ENCODE peak calls at places on chromosome 4, in nine cellular contexts. O, D, X, R, J, G, A, H and B are unnamed samples.

GRCh38 chr4:158523990-158524545 is 2.4 kb downstream of the RXFP1 start:
- DNase-seq in O (no peak), D (no peak), X (no peak), R (no peak), J (no peak), G (no peak), A (no peak), H (no peak), B (no peak)

GRCh38 chr4:38424171-38424871 is 239.7 kb upstream of the KLF3 start:
- DNase-seq in O (no peak), D (no peak), X (no peak), R (no peak), J (peak), G (no peak), A (no peak), H (no peak), B (peak)

GRCh38 chr4:125388653-125389052 is 73.9 kb downstream of the FAT4 start:
- DNase-seq in O (no peak), D (peak), X (peak), R (peak), J (no peak), G (peak), A (no peak), H (no peak), B (no peak)

GRCh38 chr4:146333187-146333894 is 119.0 kb downstream of the REELD1 start:
- DNase-seq in O (no peak), D (peak), X (peak), R (peak), J (no peak), G (peak), A (peak), H (peak), B (no peak)

GRCh38 chr4:137755033-137755471 is 222.8 kb upstream of the PCDH18 start:
- DNase-seq in O (no peak), D (peak), X (peak), R (peak), J (no peak), G (peak), A (no peak), H (no peak), B (no peak)

GRCh38 chr4:14726441-14727405 is 275.6 kb upstream of the CPEB2 start:
- DNase-seq in O (no peak), D (peak), X (peak), R (peak), J (no peak), G (peak), A (no peak), H (no peak), B (no peak)

GRCh38 chr4:6105311-6105911 is 87.2 kb upstream of the C4orf50 start:
- DNase-seq in O (peak), D (no peak), X (no peak), R (no peak), J (peak), G (no peak), A (no peak), H (no peak), B (no peak)

GRCh38 chr4:184472540-184473264 is 1.6 kb downstream of the IRF2 start:
- DNase-seq in O (peak), D (peak), X (peak), R (peak), J (peak), G (peak), A (peak), H (no peak), B (peak)

GRCh38 chr4:14196141-14196540 is 568.6 kb upstream of the BOD1L1 start:
- DNase-seq in O (peak), D (peak), X (peak), R (peak), J (peak), G (peak), A (no peak), H (no peak), B (peak)

GRCh38 chr4:3168029-3168428 is 80.9 kb upstream of the MSANTD1 start:
- DNase-seq in O (no peak), D (peak), X (peak), R (peak), J (no peak), G (peak), A (no peak), H (peak), B (no peak)

GRCh38 chr4:10079951-10080873 is 36.4 kb downstream of the WDR1 start:
- DNase-seq in O (no peak), D (no peak), X (no peak), R (no peak), J (peak), G (no peak), A (no peak), H (no peak), B (no peak)

GRCh38 chr4:79684516-79684915 is 276.5 kb upstream of the GK2 start:
- DNase-seq in O (no peak), D (no peak), X (no peak), R (no peak), J (no peak), G (no peak), A (no peak), H (no peak), B (no peak)

GRCh38 chr4:118968006-118968405 is 79.4 kb downstream of the SYNPO2 start:
- DNase-seq in O (peak), D (peak), X (peak), R (peak), J (peak), G (peak), A (peak), H (peak), B (no peak)

GRCh38 chr4:159899596-159899995 is 796.7 kb downstream of the RAPGEF2 start:
- DNase-seq in O (no peak), D (no peak), X (no peak), R (no peak), J (no peak), G (no peak), A (no peak), H (no peak), B (no peak)

GRCh38 chr4:150389896-150390530 is 191.9 kb upstream of the MAB21L2 start:
- DNase-seq in O (no peak), D (peak), X (peak), R (peak), J (no peak), G (peak), A (no peak), H (no peak), B (no peak)

GRCh38 chr4:76028242-76028859 is 5.1 kb upstream of the CXCL10 start:
- DNase-seq in O (no peak), D (peak), X (peak), R (peak), J (no peak), G (peak), A (no peak), H (no peak), B (no peak)

GRCh38 chr4:89754531-89754930 is 82.4 kb downstream of the SNCA start:
- DNase-seq in O (no peak), D (no peak), X (peak), R (peak), J (no peak), G (peak), A (no peak), H (no peak), B (no peak)

GRCh38 chr4:56082809-56083208 is 134.1 kb downstream of the CEP135 start:
- DNase-seq in O (no peak), D (no peak), X (no peak), R (no peak), J (no peak), G (no peak), A (no peak), H (no peak), B (no peak)

GRCh38 chr4:26717332-26717731 is 133.4 kb downstream of the TBC1D19 start:
- DNase-seq in O (no peak), D (peak), X (peak), R (peak), J (no peak), G (peak), A (no peak), H (no peak), B (no peak)

GRCh38 chr4:126372634-126373033 is 1057.9 kb downstream of the FAT4 start:
- DNase-seq in O (no peak), D (no peak), X (no peak), R (no peak), J (no peak), G (no peak), A (no peak), H (no peak), B (no peak)

GRCh38 chr4:102343964-102344519 is 1.2 kb downstream of the SLC39A8 start:
- DNase-seq in O (no peak), D (peak), X (no peak), R (no peak), J (no peak), G (no peak), A (peak), H (peak), B (no peak)

GRCh38 chr4:150136481-150136880 is 58.2 kb downstream of the DCLK2 start:
- DNase-seq in O (no peak), D (peak), X (peak), R (peak), J (no peak), G (peak), A (no peak), H (no peak), B (no peak)

GRCh38 chr4:153485860-153486259 is 19.7 kb downstream of the TMEM131L start:
- DNase-seq in O (no peak), D (no peak), X (no peak), R (no peak), J (no peak), G (no peak), A (no peak), H (no peak), B (no peak)

GRCh38 chr4:16608123-16608522 is 290.3 kb downstream of the LDB2 start:
- DNase-seq in O (no peak), D (peak), X (no peak), R (peak), J (no peak), G (no peak), A (no peak), H (no peak), B (no peak)

GRCh38 chr4:108851346-108851745 is 88.5 kb upstream of the ETNPPL start:
- DNase-seq in O (no peak), D (peak), X (peak), R (peak), J (no peak), G (no peak), A (no peak), H (no peak), B (no peak)

GRCh38 chr4:186161138-186161537 is 30.2 kb upstream of the CYP4V2 start:
- DNase-seq in O (no peak), D (no peak), X (no peak), R (no peak), J (no peak), G (no peak), A (no peak), H (peak), B (no peak)

GRCh38 chr4:138162259-138162658 is 79.9 kb downstream of the SLC7A11 start:
- DNase-seq in O (no peak), D (no peak), X (no peak), R (no peak), J (no peak), G (no peak), A (no peak), H (no peak), B (no peak)

GRCh38 chr4:111849726-111850284 is 295.4 kb upstream of the FAM241A start:
- DNase-seq in O (no peak), D (no peak), X (no peak), R (peak), J (no peak), G (peak), A (no peak), H (no peak), B (no peak)

GRCh38 chr4:111855308-111855707 is 289.9 kb upstream of the FAM241A start:
- DNase-seq in O (no peak), D (no peak), X (no peak), R (no peak), J (no peak), G (no peak), A (no peak), H (no peak), B (no peak)

GRCh38 chr4:111854494-111855087 is 290.7 kb upstream of the FAM241A start:
- DNase-seq in O (no peak), D (peak), X (peak), R (peak), J (no peak), G (peak), A (no peak), H (no peak), B (peak)
- TF ChIP-seq CTCF in O (peak), D (peak), X (peak), R (peak), J (peak), G (peak), A (peak), H (peak), B (peak)

GRCh38 chr4:7850489-7850888 is 89.2 kb downstream of the AFAP1 start:
- DNase-seq in O (no peak), D (no peak), X (no peak), R (no peak), J (peak), G (no peak), A (no peak), H (no peak), B (no peak)
- TF ChIP-seq CTCF in O (peak), D (no peak), X (no peak), R (no peak), J (peak), G (no peak), A (no peak), H (no peak), B (no peak)

GRCh38 chr4:123114084-123114914 is 191.9 kb upstream of the NUDT6 start:
- DNase-seq in O (no peak), D (no peak), X (no peak), R (no peak), J (no peak), G (no peak), A (no peak), H (no peak), B (no peak)

GRCh38 chr4:123110685-123111084 is 188.3 kb upstream of the NUDT6 start:
- DNase-seq in O (no peak), D (no peak), X (no peak), R (no peak), J (no peak), G (no peak), A (no peak), H (no peak), B (no peak)

GRCh38 chr4:123113193-123113592 is 190.8 kb upstream of the NUDT6 start:
- DNase-seq in O (no peak), D (peak), X (no peak), R (no peak), J (no peak), G (no peak), A (no peak), H (no peak), B (no peak)

GRCh38 chr4:123116412-123116811 is 194.0 kb upstream of the NUDT6 start:
- DNase-seq in O (no peak), D (peak), X (peak), R (peak), J (no peak), G (peak), A (no peak), H (no peak), B (no peak)

GRCh38 chr4:123114915-123115756 is 192.7 kb upstream of the NUDT6 start:
- DNase-seq in O (no peak), D (no peak), X (no peak), R (no peak), J (peak), G (no peak), A (no peak), H (no peak), B (no peak)
- TF ChIP-seq CTCF in O (no peak), D (no peak), X (no peak), R (no peak), J (no peak), G (no peak), A (no peak), H (no peak), B (no peak)

GRCh38 chr4:165355900-165356300 is 22.9 kb upstream of the CPE start:
- DNase-seq in O (no peak), D (peak), X (peak), R (peak), J (peak), G (peak), A (no peak), H (no peak), B (peak)
- TF ChIP-seq CTCF in O (peak), D (peak), X (peak), R (peak), J (no peak), G (peak), A (peak), H (peak), B (peak)

GRCh38 chr4:48269861-48270515 is 350 bp upstream of the TEC start:
- DNase-seq in O (peak), D (peak), X (peak), R (peak), J (peak), G (peak), A (peak), H (peak), B (peak)
- TF ChIP-seq CTCF in O (peak), D (peak), X (peak), R (no peak), J (no peak), G (peak), A (no peak), H (peak), B (peak)

GRCh38 chr4:64724689-64725088 is 315.4 kb upstream of the TECRL start:
- DNase-seq in O (no peak), D (no peak), X (no peak), R (no peak), J (no peak), G (no peak), A (no peak), H (no peak), B (no peak)

GRCh38 chr4:64715741-64716140 is 306.5 kb upstream of the TECRL start:
- DNase-seq in O (no peak), D (no peak), X (no peak), R (no peak), J (no peak), G (no peak), A (no peak), H (no peak), B (no peak)

GRCh38 chr4:64718091-64718490 is 308.8 kb upstream of the TECRL start:
- DNase-seq in O (no peak), D (no peak), X (no peak), R (peak), J (no peak), G (peak), A (no peak), H (no peak), B (no peak)

GRCh38 chr4:64721106-64721505 is 311.9 kb upstream of the TECRL start:
- DNase-seq in O (no peak), D (no peak), X (no peak), R (no peak), J (no peak), G (no peak), A (no peak), H (no peak), B (no peak)
- TF ChIP-seq CTCF in O (no peak), D (no peak), X (no peak), R (no peak), J (no peak), G (no peak), A (no peak), H (no peak), B (no peak)